ENCODE peak calls at places on chromosomes 3 and 15, in five cellular contexts. R is ovary, K is sigmoid colon, T is transverse colon, A is tibial nerve. O is an unnamed sample.

GRCh38 chr15:69661871-69662667 is 209.5 kb downstream of the RPLP1 start:
- DNase-seq in R (no peak), K (no peak), T (no peak), A (no peak), O (no peak)

GRCh38 chr3:94004301-94004910 is 24.0 kb downstream of the STX19 start:
- DNase-seq in R (no peak), K (no peak), T (no peak), A (no peak), O (peak)

GRCh38 chr3:13371100-13372075 is 48.7 kb downstream of the NUP210 start:
- DNase-seq in R (no peak), K (no peak), T (no peak), A (no peak), O (no peak)

GRCh38 chr3:140113983-140114923 is 179.3 kb downstream of the CLSTN2 start:
- DNase-seq in R (no peak), K (no peak), T (no peak), A (no peak), O (no peak)

GRCh38 chr3:133527306-133527705 is 46.2 kb upstream of the CDV3 start:
- DNase-seq in R (no peak), K (no peak), T (peak), A (no peak), O (no peak)

GRCh38 chr15:70208332-70208731 is 110.6 kb upstream of the TLE3 start:
- DNase-seq in R (no peak), K (no peak), T (no peak), A (no peak), O (no peak)

GRCh38 chr3:83500422-83500821 is 1458.4 kb upstream of the CADM2 start:
- DNase-seq in R (no peak), K (no peak), T (no peak), A (no peak), O (no peak)

GRCh38 chr15:77830041-77830440 is 197.3 kb upstream of the LINGO1 start:
- DNase-seq in R (no peak), K (no peak), T (no peak), A (no peak), O (no peak)

GRCh38 chr15:99504823-99505551 is 60.8 kb upstream of the MEF2A start:
- DNase-seq in R (no peak), K (no peak), T (no peak), A (no peak), O (no peak)

GRCh38 chr15:83158393-83158792 is 49.2 kb downstream of the HDGFL3 start:
- DNase-seq in R (no peak), K (no peak), T (no peak), A (no peak), O (no peak)

GRCh38 chr3:119976214-119976613 is 118.0 kb downstream of the GSK3B start:
- DNase-seq in R (no peak), K (no peak), T (no peak), A (no peak), O (no peak)

GRCh38 chr3:64223809-64224570 is 1.3 kb downstream of the PRICKLE2 start:
- DNase-seq in R (no peak), K (no peak), T (no peak), A (no peak), O (no peak)

GRCh38 chr3:176919836-176920760 is 277.2 kb downstream of the TBL1XR1 start:
- DNase-seq in R (peak), K (no peak), T (no peak), A (no peak), O (no peak)

GRCh38 chr15:63968122-63968524 is 78.2 kb downstream of the DAPK2 start:
- DNase-seq in R (no peak), K (no peak), T (peak), A (no peak), O (no peak)

GRCh38 chr3:194269610-194270145 is 81.5 kb downstream of the CPN2 start:
- DNase-seq in R (peak), K (peak), T (peak), A (peak), O (no peak)

GRCh38 chr15:92605225-92605944 is 50.2 kb downstream of the FAM174B start:
- DNase-seq in R (no peak), K (no peak), T (no peak), A (no peak), O (no peak)

GRCh38 chr3:18507333-18507732 is 82.2 kb upstream of the SATB1 start:
- DNase-seq in R (no peak), K (no peak), T (no peak), A (no peak), O (no peak)

GRCh38 chr3:183253961-183254815 is 1.1 kb downstream of the B3GNT5 start:
- DNase-seq in R (peak), K (peak), T (peak), A (no peak), O (no peak)

GRCh38 chr15:33825453-33825852 is 142.8 kb upstream of the CHRM5 start:
- DNase-seq in R (no peak), K (no peak), T (no peak), A (no peak), O (no peak)

GRCh38 chr3:150449169-150449721 is 41.1 kb downstream of the TSC22D2 start:
- DNase-seq in R (no peak), K (no peak), T (no peak), A (no peak), O (no peak)

GRCh38 chr15:98547741-98548166 is 100.6 kb upstream of the IGF1R start:
- DNase-seq in R (peak), K (peak), T (peak), A (peak), O (no peak)

GRCh38 chr3:191549377-191549776 is 88.4 kb downstream of the PYDC2 start:
- DNase-seq in R (no peak), K (no peak), T (no peak), A (no peak), O (no peak)

GRCh38 chr3:76038949-76039348 is 253.6 kb upstream of the ZNF717 start:
- DNase-seq in R (no peak), K (no peak), T (no peak), A (no peak), O (no peak)

GRCh38 chr3:171323934-171324535 is 136.2 kb downstream of the TNIK start:
- DNase-seq in R (no peak), K (no peak), T (no peak), A (no peak), O (no peak)

GRCh38 chr3:30408105-30408557 is 198.3 kb upstream of the TGFBR2 start:
- DNase-seq in R (no peak), K (no peak), T (no peak), A (no peak), O (no peak)

GRCh38 chr3:41158947-41159346 is 40.4 kb upstream of the CTNNB1 start:
- DNase-seq in R (no peak), K (no peak), T (peak), A (no peak), O (no peak)

DNA sequence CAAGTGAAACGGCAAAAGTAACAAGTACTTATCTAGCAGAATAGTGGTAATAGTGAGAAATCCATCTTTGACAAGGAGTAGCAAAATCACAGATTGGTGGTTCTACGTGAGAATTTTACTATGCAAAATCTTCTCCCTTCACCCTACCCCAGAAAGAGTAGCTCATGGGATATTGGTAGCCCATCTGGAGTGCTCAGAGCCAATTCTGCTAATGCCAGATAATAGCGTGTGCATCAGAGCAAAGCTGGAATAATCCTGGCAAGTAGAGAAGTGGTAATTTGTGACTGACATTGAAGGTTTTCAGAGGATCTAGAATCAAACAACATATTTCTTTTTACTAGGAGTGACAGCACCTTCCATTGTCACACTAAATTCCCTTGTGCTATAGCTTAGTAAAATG is 192.9 kb downstream of the ZBBX start:
- DNase-seq in R (no peak), K (no peak), T (no peak), A (no peak), O (no peak)
- TF ChIP-seq EP300 in R (no peak), K (no peak), T (no peak), A (no peak), O (no peak)

GRCh38 chr15:81323944-81324881 is at the start of gene STARD5:
- DNase-seq in R (peak), K (peak), T (peak), A (peak), O (peak)

GRCh38 chr15:81327526-81327925 is 3.6 kb upstream of the STARD5 start:
- DNase-seq in R (no peak), K (no peak), T (no peak), A (no peak), O (no peak)

GRCh38 chr15:81329446-81329845 is 5.5 kb upstream of the STARD5 start:
- DNase-seq in R (no peak), K (no peak), T (no peak), A (no peak), O (no peak)

GRCh38 chr15:81323559-81323943 is 390 bp downstream of the STARD5 start:
- DNase-seq in R (no peak), K (no peak), T (no peak), A (no peak), O (no peak)

GRCh38 chr15:81326466-81327212 is 2.7 kb upstream of the STARD5 start:
- DNase-seq in R (no peak), K (no peak), T (no peak), A (no peak), O (no peak)
- H3K27ac ChIP-seq in R (no peak), K (no peak), T (no peak), A (peak), O (no peak)

GRCh38 chr15:88970232-88970631 is 57.1 kb upstream of the MFGE8 start:
- DNase-seq in R (no peak), K (no peak), T (no peak), A (no peak), O (no peak)
- TF ChIP-seq EP300 in R (no peak), K (no peak), T (no peak), A (no peak), O (no peak)

GRCh38 chr3:52450489-52451236 is 3.2 kb downstream of the TNNC1 start:
- DNase-seq in R (no peak), K (no peak), T (no peak), A (no peak), O (no peak)
- H3K27ac ChIP-seq in R (no peak), K (no peak), T (no peak), A (no peak), O (no peak)